ENCODE peak calls at places on chromosomes 5 and 9, in four cellular contexts. One of them, this sample, is unnamed.
A peak's percentile ranks its signal among the peaks of the same experiment; 100 is the strongest.

GRCh38 chr9:93679536-93680444 is 103.4 kb downstream of the PHF2 start:
- DNase-seq in GM12878: no peak
- DNase-seq in K562: no peak
- DNase-seq in HL-60: no peak
- DNase-seq in this sample: no peak

GRCh38 chr9:104319198-104319597 is 184.9 kb upstream of the OR13F1 start:
- DNase-seq in GM12878: no peak
- DNase-seq in K562: no peak
- DNase-seq in HL-60: no peak
- DNase-seq in this sample: no peak

GRCh38 chr9:97954550-97954989 is 16.6 kb upstream of the HEMGN start:
- DNase-seq in GM12878: no peak
- DNase-seq in K562: peak; percentile 67
- DNase-seq in HL-60: peak; percentile 6
- DNase-seq in this sample: peak; percentile 51

GRCh38 chr5:1010641-1011046 is 2.0 kb downstream of the NKD2 start:
- DNase-seq in GM12878: no peak
- DNase-seq in K562: peak; percentile 40
- DNase-seq in HL-60: no peak
- DNase-seq in this sample: no peak

GRCh38 chr5:131973089-131973712 is 27.7 kb upstream of the MEIKIN start:
- DNase-seq in GM12878: no peak
- DNase-seq in K562: no peak
- DNase-seq in HL-60: no peak
- DNase-seq in this sample: no peak

GRCh38 chr9:16133556-16134227 is 580.8 kb downstream of the CCDC171 start:
- DNase-seq in GM12878: no peak
- DNase-seq in K562: peak; percentile 44
- DNase-seq in HL-60: peak; percentile 8
- DNase-seq in this sample: peak; percentile 35

GRCh38 chr5:169507051-169507450 is 76.5 kb upstream of the SPDL1 start:
- DNase-seq in GM12878: no peak
- DNase-seq in K562: no peak
- DNase-seq in HL-60: no peak
- DNase-seq in this sample: no peak

GRCh38 chr5:10307206-10308148 is at the start of gene CMBL:
- DNase-seq in GM12878: no peak
- DNase-seq in K562: peak; percentile 91
- DNase-seq in HL-60: peak; percentile 51
- DNase-seq in this sample: peak; percentile 59

GRCh38 chr9:137216188-137216965 is 5.7 kb downstream of the RNF208 start:
- DNase-seq in GM12878: no peak
- DNase-seq in K562: no peak
- DNase-seq in HL-60: no peak
- DNase-seq in this sample: no peak

GRCh38 chr9:117535439-117535838 is 120.6 kb upstream of the ASTN2 start:
- DNase-seq in GM12878: no peak
- DNase-seq in K562: no peak
- DNase-seq in HL-60: no peak
- DNase-seq in this sample: no peak

GRCh38 chr5:150377964-150378694 is 20.6 kb downstream of the TCOF1 start:
- DNase-seq in GM12878: no peak
- DNase-seq in K562: no peak
- DNase-seq in HL-60: no peak
- DNase-seq in this sample: no peak

GRCh38 chr9:128771094-128771721 is 519 bp downstream of the ZER1 start:
- DNase-seq in GM12878: no peak
- DNase-seq in K562: no peak
- DNase-seq in HL-60: no peak
- DNase-seq in this sample: peak; percentile 44

GRCh38 chr5:137453476-137454080 is 45.5 kb downstream of the SPOCK1 start:
- DNase-seq in GM12878: no peak
- DNase-seq in K562: no peak
- DNase-seq in HL-60: no peak
- DNase-seq in this sample: no peak

GRCh38 chr5:139223481-139223880 is 25.3 kb upstream of the SIL1 start:
- DNase-seq in GM12878: no peak
- DNase-seq in K562: no peak
- DNase-seq in HL-60: no peak
- DNase-seq in this sample: no peak

GRCh38 chr5:73654171-73654811 is 28.3 kb downstream of the ARHGEF28 start:
- DNase-seq in GM12878: peak; percentile 65
- DNase-seq in K562: no peak
- DNase-seq in HL-60: no peak
- DNase-seq in this sample: no peak

GRCh38 chr5:91352831-91353695 is 30.1 kb downstream of the ARRDC3 start:
- DNase-seq in GM12878: no peak
- DNase-seq in K562: no peak
- DNase-seq in HL-60: no peak
- DNase-seq in this sample: no peak

GRCh38 chr5:134136771-134137170 is 22.3 kb downstream of the TCF7 start:
- DNase-seq in GM12878: no peak
- DNase-seq in K562: no peak
- DNase-seq in HL-60: no peak
- DNase-seq in this sample: no peak

GRCh38 chr9:92155221-92155620 is 40.0 kb upstream of the SPTLC1 start:
- DNase-seq in GM12878: no peak
- DNase-seq in K562: no peak
- DNase-seq in HL-60: no peak
- DNase-seq in this sample: no peak

GRCh38 chr9:114786251-114786650 is 19.6 kb downstream of the TNFSF15 start:
- DNase-seq in GM12878: no peak
- DNase-seq in K562: no peak
- DNase-seq in HL-60: no peak
- DNase-seq in this sample: no peak

GRCh38 chr5:79582186-79582585 is 30.1 kb upstream of the TENT2 start:
- DNase-seq in GM12878: no peak
- DNase-seq in K562: no peak
- DNase-seq in HL-60: no peak
- DNase-seq in this sample: no peak

GRCh38 chr5:20113031-20113685 is 125.2 kb upstream of the CDH18 start:
- DNase-seq in GM12878: no peak
- DNase-seq in K562: no peak
- DNase-seq in HL-60: no peak
- DNase-seq in this sample: no peak

GRCh38 chr5:121325930-121326329 is 525.8 kb upstream of the FTMT start:
- DNase-seq in GM12878: no peak
- DNase-seq in K562: no peak
- DNase-seq in HL-60: no peak
- DNase-seq in this sample: no peak

GRCh38 chr9:70419546-70420266 is 5.2 kb upstream of the KLF9 start:
- DNase-seq in GM12878: peak; percentile 47
- DNase-seq in K562: peak; percentile 73
- DNase-seq in HL-60: peak; percentile 89
- DNase-seq in this sample: peak; percentile 61

GRCh38 chr5:118519466-118519865 is 468.9 kb downstream of the DTWD2 start:
- DNase-seq in GM12878: no peak
- DNase-seq in K562: no peak
- DNase-seq in HL-60: no peak
- DNase-seq in this sample: no peak

GRCh38 chr5:17343675-17344074 is 126.2 kb downstream of the BASP1 start:
- DNase-seq in GM12878: peak; percentile 57
- DNase-seq in K562: no peak
- DNase-seq in HL-60: no peak
- DNase-seq in this sample: peak; percentile 13

GRCh38 chr9:79945495-79945894 is 373.7 kb downstream of the TLE4 start:
- DNase-seq in GM12878: no peak
- DNase-seq in K562: no peak
- DNase-seq in HL-60: no peak
- DNase-seq in this sample: no peak

GRCh38 chr5:177434437-177434836 is 8.0 kb downstream of the GRK6 start:
- DNase-seq in GM12878: no peak
- DNase-seq in K562: no peak
- DNase-seq in HL-60: no peak
- DNase-seq in this sample: no peak

GRCh38 chr5:121251954-121252353 is 599.7 kb upstream of the FTMT start:
- DNase-seq in GM12878: no peak
- DNase-seq in K562: no peak
- DNase-seq in HL-60: no peak
- DNase-seq in this sample: no peak

GRCh38 chr9:4741365-4742031 is 496 bp upstream of the AK3 start:
- DNase-seq in GM12878: no peak
- DNase-seq in K562: peak; percentile 38
- DNase-seq in HL-60: no peak
- DNase-seq in this sample: no peak

GRCh38 chr5:170107674-170108073 is 2.0 kb downstream of the FOXI1 start:
- DNase-seq in GM12878: no peak
- DNase-seq in K562: no peak
- DNase-seq in HL-60: no peak
- DNase-seq in this sample: no peak

GRCh38 chr9:27888661-27889295 is 315.5 kb upstream of the C9orf72 start:
- DNase-seq in GM12878: peak; percentile 4
- DNase-seq in K562: peak; percentile 14
- DNase-seq in HL-60: peak; percentile 0
- DNase-seq in this sample: peak; percentile 21

GRCh38 chr9:132061526-132061925 is 18.1 kb downstream of the MED27 start:
- DNase-seq in GM12878: no peak
- DNase-seq in K562: no peak
- DNase-seq in HL-60: no peak
- DNase-seq in this sample: no peak

GRCh38 chr9:7103382-7104170 is 345.8 kb downstream of the KDM4C start:
- DNase-seq in GM12878: no peak
- DNase-seq in K562: no peak
- DNase-seq in HL-60: peak; percentile 32
- DNase-seq in this sample: no peak

GRCh38 chr9:7108956-7109355 is 351.2 kb downstream of the KDM4C start:
- DNase-seq in GM12878: no peak
- DNase-seq in K562: no peak
- DNase-seq in HL-60: no peak
- DNase-seq in this sample: no peak

GRCh38 chr9:7104625-7105024 is 346.9 kb downstream of the KDM4C start:
- DNase-seq in GM12878: no peak
- DNase-seq in K562: no peak
- DNase-seq in HL-60: no peak
- DNase-seq in this sample: no peak

GRCh38 chr9:7105095-7105494 is 347.3 kb downstream of the KDM4C start:
- DNase-seq in GM12878: no peak
- DNase-seq in K562: no peak
- DNase-seq in HL-60: peak; percentile 75
- DNase-seq in this sample: no peak
- TF ChIP-seq SPI1 in GM12878: no peak
- TF ChIP-seq SPI1 in K562: no peak
- TF ChIP-seq SPI1 in HL-60: peak; percentile 2
- TF ChIP-seq SPI1 in this sample: no peak

GRCh38 chr5:65172486-65173129 is 309.1 kb downstream of the ADAMTS6 start:
- DNase-seq in GM12878: peak; percentile 48
- DNase-seq in K562: no peak
- DNase-seq in HL-60: no peak
- DNase-seq in this sample: peak; percentile 17
- TF ChIP-seq SPI1 in GM12878: no peak
- TF ChIP-seq SPI1 in K562: no peak
- TF ChIP-seq SPI1 in HL-60: no peak
- TF ChIP-seq SPI1 in this sample: no peak

GRCh38 chr5:172903790-172904189 is 55.4 kb upstream of the RPL26L1 start:
- DNase-seq in GM12878: no peak
- DNase-seq in K562: no peak
- DNase-seq in HL-60: no peak
- DNase-seq in this sample: no peak
- TF ChIP-seq SPI1 in GM12878: no peak
- TF ChIP-seq SPI1 in K562: no peak
- TF ChIP-seq SPI1 in HL-60: no peak
- TF ChIP-seq SPI1 in this sample: no peak

DNA sequence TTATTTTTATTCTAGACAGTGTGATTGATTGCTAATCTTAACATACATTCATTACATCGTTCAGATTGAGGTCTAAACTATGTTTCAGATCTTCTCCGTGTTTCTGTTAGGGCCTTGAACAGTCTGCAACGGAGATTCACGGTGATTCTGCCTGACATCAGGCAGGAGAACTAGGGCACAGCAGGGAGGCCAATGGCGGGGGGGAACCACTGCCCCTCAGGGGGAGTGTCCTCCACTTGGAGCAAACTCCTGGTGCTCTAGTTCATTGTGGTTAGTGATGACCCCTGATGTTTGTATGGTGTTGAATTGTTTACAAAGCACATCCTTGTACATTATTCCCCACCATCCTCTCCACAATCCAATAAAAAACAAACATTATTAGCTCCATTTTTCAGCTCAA is 173.5 kb downstream of the ZNF608 start:
- DNase-seq in GM12878: no peak
- DNase-seq in K562: no peak
- DNase-seq in HL-60: no peak
- DNase-seq in this sample: no peak
- TF ChIP-seq SPI1 in GM12878: no peak
- TF ChIP-seq SPI1 in K562: no peak
- TF ChIP-seq SPI1 in HL-60: no peak
- TF ChIP-seq SPI1 in this sample: no peak